ENCODE peak calls at places on chromosome 11, in six cellular contexts. U, T, S, E, Q and W are unnamed samples.
A peak's percentile ranks its signal among the peaks of the same experiment; 100 is the strongest.

GRCh38 chr11:63518548-63518947 is 12.7 kb downstream of the LGALS12 start:
- DNase-seq in U (no peak), T (no peak), S (no peak), E (no peak), Q (peak; percentile 34), W (no peak)

GRCh38 chr11:23353611-23354010 is 493.3 kb upstream of the CCDC179 start:
- DNase-seq in U (no peak), T (no peak), S (no peak), E (no peak), Q (no peak), W (no peak)

GRCh38 chr11:55572548-55572947 is 620 bp downstream of the OR4C16 start:
- DNase-seq in U (no peak), T (no peak), S (no peak), E (no peak), Q (no peak), W (no peak)

GRCh38 chr11:72812968-72813739 is 1.1 kb upstream of the ATG16L2 start:
- DNase-seq in U (no peak), T (peak; percentile 77), S (peak; percentile 70), E (no peak), Q (peak; percentile 81), W (no peak)

GRCh38 chr11:103274025-103274424 is 164.8 kb downstream of the DYNC2H1 start:
- DNase-seq in U (no peak), T (no peak), S (no peak), E (no peak), Q (no peak), W (no peak)

GRCh38 chr11:134574425-134574824 is 162.4 kb upstream of the B3GAT1 start:
- DNase-seq in U (no peak), T (no peak), S (no peak), E (no peak), Q (no peak), W (no peak)

GRCh38 chr11:55658608-55659007 is 3.4 kb upstream of the OR4C6 start:
- DNase-seq in U (no peak), T (no peak), S (no peak), E (no peak), Q (no peak), W (no peak)

GRCh38 chr11:6251120-6251733 is 8.4 kb upstream of the CCKBR start:
- DNase-seq in U (peak; percentile 69), T (peak; percentile 80), S (peak; percentile 81), E (peak; percentile 41), Q (peak; percentile 65), W (peak; percentile 27)

GRCh38 chr11:27420722-27421572 is 51.6 kb downstream of the LGR4 start:
- DNase-seq in U (peak; percentile 73), T (no peak), S (no peak), E (no peak), Q (no peak), W (no peak)

GRCh38 chr11:69686452-69686851 is 11.3 kb upstream of the LTO1 start:
- DNase-seq in U (no peak), T (no peak), S (no peak), E (no peak), Q (no peak), W (no peak)

GRCh38 chr11:102110761-102111010 is 439 bp downstream of the YAP1 start:
- DNase-seq in U (no peak), T (peak; percentile 82), S (no peak), E (no peak), Q (no peak), W (no peak)

GRCh38 chr11:126655807-126656128 is 300.3 kb downstream of the ST3GAL4 start:
- DNase-seq in U (no peak), T (no peak), S (no peak), E (no peak), Q (peak; percentile 3), W (no peak)

GRCh38 chr11:62295504-62295903 is 3.4 kb downstream of the SCGB1D4 start:
- DNase-seq in U (no peak), T (no peak), S (peak; percentile 12), E (no peak), Q (no peak), W (no peak)

GRCh38 chr11:72292106-72292790 is 48.3 kb upstream of the PHOX2A start:
- DNase-seq in U (no peak), T (peak; percentile 8), S (no peak), E (no peak), Q (no peak), W (no peak)